ENCODE peak calls at places on chromosomes 11 and 22, in seven cellular contexts. Y, E, R, A, X, O and L are unnamed samples.
A peak's percentile ranks its signal among the peaks of the same experiment; 100 is the strongest.

GRCh38 chr11:8905528-8906165 is 5.3 kb upstream of the AKIP1 start:
- DNase-seq in R (no peak), O (no peak), Y (no peak), A (no peak), E (no peak), X (peak; percentile 25), L (no peak)

GRCh38 chr11:19239039-19239438 is 1.7 kb downstream of the E2F8 start:
- DNase-seq in Y (no peak), O (no peak), A (no peak), E (no peak), X (no peak), R (no peak), L (no peak)

GRCh38 chr22:40257979-40258378 is 80.3 kb downstream of the TNRC6B start:
- DNase-seq in O (no peak), E (no peak), X (no peak), R (no peak), A (no peak), Y (no peak), L (no peak)

GRCh38 chr11:8690374-8691342 is 8.1 kb downstream of the RPL27A start:
- DNase-seq in E (no peak), R (no peak), X (no peak), A (no peak), O (no peak), Y (no peak), L (no peak)

GRCh38 chr11:126310992-126311310 is 7.1 kb downstream of the DCPS start:
- DNase-seq in Y (no peak), X (no peak), A (no peak), R (no peak), E (no peak), O (no peak), L (no peak)

GRCh38 chr22:35568751-35569725 is 28.4 kb downstream of the RASD2 start:
- DNase-seq in X (no peak), A (no peak), E (no peak), O (no peak), Y (peak; percentile 33), R (no peak), L (no peak)

GRCh38 chr22:36528336-36528735 is 630 bp downstream of the EIF3D start:
- DNase-seq in A (no peak), X (no peak), O (no peak), E (peak; percentile 49), R (no peak), Y (no peak), L (no peak)

GRCh38 chr22:23269441-23270211 is 89.3 kb downstream of the BCR start:
- DNase-seq in O (no peak), X (no peak), A (no peak), R (peak; percentile 85), E (peak; percentile 15), Y (no peak), L (peak; percentile 52)

GRCh38 chr11:60905047-60905446 is 1.3 kb downstream of the PRPF19 start:
- DNase-seq in E (no peak), X (no peak), Y (no peak), A (no peak), O (no peak), R (no peak), L (no peak)

GRCh38 chr22:22997988-22998387 is 72.3 kb upstream of the GNAZ start:
- DNase-seq in Y (no peak), E (no peak), X (no peak), O (no peak), A (no peak), R (no peak), L (no peak)

GRCh38 chr11:79342686-79343085 is 98.1 kb downstream of the TENM4 start:
- DNase-seq in O (no peak), Y (no peak), A (no peak), X (no peak), R (no peak), E (no peak), L (no peak)

DNA sequence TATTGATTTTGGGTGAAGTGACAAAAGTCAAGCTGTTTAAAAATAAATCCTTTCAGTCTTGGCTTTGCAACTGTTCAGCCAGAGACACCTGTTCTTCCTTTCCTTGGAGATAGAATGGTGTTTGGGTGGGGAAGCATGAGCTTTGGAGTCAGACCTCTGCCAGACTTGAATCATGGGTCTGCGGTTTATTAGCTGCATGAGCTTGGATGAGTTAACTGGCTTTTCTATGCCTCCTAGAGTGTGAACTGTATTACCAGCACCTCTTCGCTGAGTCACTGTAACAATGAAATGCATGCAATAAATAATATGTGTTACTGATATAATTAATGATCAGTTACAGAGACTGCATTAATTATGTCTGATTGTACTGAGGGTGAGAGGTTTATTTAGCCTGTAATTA is 13.5 kb upstream of the MYEOV start:
- DNase-seq in E (no peak), O (no peak), R (no peak), A (no peak), Y (no peak), X (no peak), L (no peak)
- H3K27ac ChIP-seq in E (no peak overlapping the region), O (no peak overlapping the region), R (no peak overlapping the region), A (no peak overlapping the region), Y (no peak overlapping the region), X (peak overlapping the region; percentile 13), L (no peak overlapping the region)

DNA sequence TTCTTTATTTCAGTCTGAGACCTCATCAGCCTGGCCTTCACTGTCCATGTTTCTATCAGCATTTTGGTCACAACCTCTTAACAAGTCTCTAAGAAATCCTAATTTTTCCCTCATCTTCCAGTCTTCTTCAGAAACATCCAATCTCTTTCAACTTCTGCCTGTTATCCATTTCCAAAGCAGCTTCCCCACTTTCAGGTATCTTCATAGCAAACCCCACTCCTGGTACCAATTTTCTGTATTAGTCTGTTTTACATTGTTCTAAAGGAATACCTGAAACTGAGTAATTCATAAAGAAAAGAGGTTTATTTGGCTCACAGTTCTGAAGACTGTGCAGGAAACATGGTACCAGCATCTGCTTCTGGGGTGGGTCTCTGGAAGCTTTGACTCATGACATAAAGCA is 8.1 kb upstream of the OR6X1 start:
- DNase-seq in O (no peak), X (no peak), Y (no peak), A (no peak), E (no peak), R (no peak), L (no peak)
- H3K9me3 ChIP-seq in O (peaks cover 18% of the 10 kb centered on the region), X (no peaks in the 10 kb centered on the region), Y (no peaks in the 10 kb centered on the region), A (no peaks in the 10 kb centered on the region), E (no peaks in the 10 kb centered on the region), R (no peaks in the 10 kb centered on the region), L (peaks cover 1% of the 10 kb centered on the region)

DNA sequence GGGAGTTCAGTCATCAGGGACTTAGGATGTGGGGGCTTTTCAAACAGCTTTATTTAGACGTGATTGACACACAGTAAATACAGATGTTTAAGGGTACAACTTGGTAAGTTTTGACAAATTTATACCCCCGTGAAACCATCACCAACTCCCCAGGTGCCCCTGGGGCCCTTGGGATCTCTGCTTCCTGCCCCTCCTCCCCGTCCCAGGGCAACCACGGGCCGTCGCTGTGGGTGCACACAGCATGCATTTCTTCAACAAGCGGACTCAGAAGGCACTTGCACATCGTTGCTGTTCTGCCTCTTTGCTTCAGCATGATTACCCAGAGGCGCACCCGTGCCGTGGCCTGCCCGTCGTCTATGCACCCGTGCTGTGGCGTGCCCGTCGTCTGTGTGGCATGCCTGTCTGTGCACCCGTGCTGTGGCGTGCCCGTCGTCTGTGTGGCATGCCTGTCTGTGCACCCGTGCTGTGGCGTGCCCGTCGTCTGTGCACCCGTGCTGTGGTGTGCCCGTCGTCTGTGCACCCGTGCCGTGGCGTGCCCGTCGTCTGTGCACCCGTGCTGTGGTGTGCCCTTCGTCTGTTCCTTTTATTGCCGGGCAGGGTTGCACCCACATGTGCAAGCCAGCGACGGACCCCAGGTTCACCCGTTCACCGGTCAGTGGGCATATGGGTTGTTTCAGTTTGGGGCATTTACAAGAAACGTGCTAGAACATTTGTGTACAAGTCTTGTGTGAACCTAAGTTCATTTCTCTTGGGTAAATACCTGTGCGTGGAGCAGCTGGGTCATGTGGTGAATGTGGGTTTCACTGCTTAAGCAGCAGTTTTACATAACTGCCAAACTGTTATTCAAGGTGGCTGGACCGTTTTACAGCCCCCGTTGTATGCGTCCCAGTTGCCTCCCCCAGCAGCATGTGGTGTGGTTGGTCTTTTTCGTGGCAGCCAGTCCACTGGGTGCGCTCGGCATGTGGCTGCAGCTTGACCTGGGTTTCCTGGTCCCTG is 8.3 kb downstream of the CD81 start:
- DNase-seq in R (peak; percentile 79), X (no peak), A (no peak), Y (no peak), E (no peak), O (no peak), L (no peak)
- H3K27ac ChIP-seq in R (peak overlapping the region; percentile 95), X (no peak overlapping the region), A (no peak overlapping the region), Y (peak overlapping the region; percentile 99), E (no peak overlapping the region), O (peak overlapping the region; percentile 75), L (no peak overlapping the region)

GRCh38 chr11:7444582-7444981 is 40.7 kb upstream of the OLFML1 start:
- DNase-seq in R (no peak), X (no peak), O (no peak), A (no peak), E (no peak), Y (no peak), L (no peak)
- H3K9me3 ChIP-seq in R (no peaks in the 10 kb centered on the region), X (no peaks in the 10 kb centered on the region), O (no peaks in the 10 kb centered on the region), A (no peaks in the 10 kb centered on the region), E (no peaks in the 10 kb centered on the region), Y (no peaks in the 10 kb centered on the region), L (no peaks in the 10 kb centered on the region)

DNA sequence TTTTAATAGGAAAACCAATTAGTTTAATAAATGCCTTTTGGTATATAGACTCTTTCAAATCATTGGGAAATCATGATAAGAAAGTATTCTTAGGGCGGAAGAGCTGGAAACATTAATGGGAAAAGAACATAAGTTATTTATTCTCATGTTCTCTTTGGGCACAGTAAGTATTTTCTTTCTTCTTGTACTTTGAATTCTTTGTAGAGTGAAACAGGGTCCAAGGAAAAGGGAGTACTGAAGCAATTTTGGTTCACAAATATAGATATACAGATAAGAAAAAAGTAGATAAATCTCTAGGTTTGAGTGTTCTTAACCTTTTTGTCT is 123.2 kb downstream of the MICAL2 start:
- DNase-seq in A (no peak), E (no peak), X (no peak), O (no peak), R (no peak), Y (no peak), L (no peak)
- H3K27ac ChIP-seq in A (no peak overlapping the region), E (peak overlapping the region; percentile 79), X (peak overlapping the region; percentile 87), O (peak overlapping the region; percentile 46), R (no peak overlapping the region), Y (peak overlapping the region; percentile 78), L (no peak overlapping the region)

DNA sequence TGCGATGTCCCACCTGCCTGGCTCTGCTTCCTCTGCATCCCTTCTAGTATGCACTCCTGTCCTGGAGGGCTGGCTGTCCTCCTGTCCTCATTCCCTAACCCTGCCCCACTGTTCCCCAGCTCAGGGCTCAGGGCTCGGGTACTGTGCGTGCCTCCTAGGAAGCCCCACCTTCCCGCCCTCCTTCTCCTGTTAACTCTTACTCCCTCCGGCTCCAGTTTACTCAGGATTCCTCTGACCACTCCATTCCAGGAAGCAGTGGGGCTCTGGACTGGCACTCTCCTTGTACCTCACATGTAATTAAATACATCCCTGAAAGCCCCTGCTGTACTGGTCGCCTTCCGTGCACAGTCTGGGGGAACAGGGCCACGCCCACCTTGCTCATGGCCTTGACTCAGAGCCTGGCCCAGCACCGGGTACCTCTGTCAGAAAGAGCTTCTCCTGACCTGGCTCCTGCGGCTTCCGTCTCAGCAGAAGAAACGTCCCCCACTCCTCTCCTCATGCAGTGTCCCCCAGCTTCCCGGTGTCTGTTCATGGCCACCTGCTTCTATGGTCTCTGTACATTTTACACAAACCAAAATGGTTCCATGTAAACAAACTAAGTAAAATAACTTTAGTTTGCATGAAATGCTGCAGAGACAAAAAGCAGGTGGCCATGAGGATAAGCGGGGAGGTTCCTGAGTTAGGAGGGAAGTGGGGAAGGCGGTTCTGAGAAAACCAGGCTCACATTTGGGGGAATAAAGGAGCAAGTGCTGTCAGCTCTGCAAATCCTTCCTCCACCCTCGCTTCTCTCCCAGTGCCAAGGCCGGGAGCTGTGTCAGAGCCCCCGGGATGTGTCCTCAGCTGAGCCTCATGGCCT is 445.9 kb downstream of the BRD1 start:
- DNase-seq in E (no peak), O (no peak), Y (no peak), A (no peak), R (peak; percentile 9), X (no peak), L (no peak)
- H3K9me3 ChIP-seq in E (no peaks in the 10 kb centered on the region), O (no peaks in the 10 kb centered on the region), Y (no peaks in the 10 kb centered on the region), A (no peaks in the 10 kb centered on the region), R (no peaks in the 10 kb centered on the region), X (peaks cover 4% of the 10 kb centered on the region), L (peaks cover 18% of the 10 kb centered on the region)